ENCODE peak calls at places on chromosomes 11 and 22, in seven cellular contexts. V, Q, L, T, J, F and W are unnamed samples.

GRCh38 chr11:110479445-110480101 is 49.8 kb downstream of the FDX1 start:
- DNase-seq in V (no peak), Q (no peak), L (no peak), T (no peak), J (no peak), F (peak), W (no peak)

GRCh38 chr11:117716652-117717440 is 80.2 kb downstream of the DSCAML1 start:
- DNase-seq in V (no peak), Q (no peak), L (no peak), T (no peak), J (no peak), F (no peak), W (no peak)

GRCh38 chr11:73429121-73429740 is 53.0 kb downstream of the RELT start:
- DNase-seq in V (peak), Q (no peak), L (no peak), T (peak), J (no peak), F (no peak), W (no peak)

GRCh38 chr11:2781413-2782274 is 81.8 kb upstream of the KCNQ1OT1 start:
- DNase-seq in V (no peak), Q (no peak), L (peak), T (no peak), J (peak), F (no peak), W (no peak)

GRCh38 chr11:127470485-127470884 is 469.9 kb upstream of the KIRREL3 start:
- DNase-seq in V (no peak), Q (no peak), L (no peak), T (peak), J (no peak), F (no peak), W (no peak)

GRCh38 chr11:119375629-119376196 is 5.8 kb downstream of the USP2 start:
- DNase-seq in V (peak), Q (no peak), L (peak), T (peak), J (no peak), F (no peak), W (no peak)

GRCh38 chr11:126716456-126717083 is 284.0 kb downstream of the KIRREL3 start:
- DNase-seq in V (no peak), Q (no peak), L (no peak), T (peak), J (no peak), F (no peak), W (no peak)

GRCh38 chr11:11563193-11563592 is 58.6 kb downstream of the GALNT18 start:
- DNase-seq in V (no peak), Q (no peak), L (no peak), T (no peak), J (no peak), F (no peak), W (no peak)

GRCh38 chr22:43867839-43868652 is 5.7 kb upstream of the SULT4A1 start:
- DNase-seq in V (peak), Q (no peak), L (peak), T (peak), J (no peak), F (peak), W (no peak)

GRCh38 chr11:57493507-57494503 is 21.7 kb downstream of the SLC43A1 start:
- DNase-seq in V (no peak), Q (no peak), L (peak), T (no peak), J (no peak), F (no peak), W (no peak)

GRCh38 chr11:114091791-114092397 is 32.4 kb downstream of the ZBTB16 start:
- DNase-seq in V (no peak), Q (no peak), L (peak), T (no peak), J (no peak), F (no peak), W (no peak)

GRCh38 chr11:70324354-70325115 is 54.0 kb downstream of the PPFIA1 start:
- DNase-seq in V (no peak), Q (no peak), L (no peak), T (no peak), J (no peak), F (peak), W (no peak)

GRCh38 chr11:92180664-92181251 is 43.9 kb upstream of the FAT3 start:
- DNase-seq in V (peak), Q (no peak), L (no peak), T (peak), J (no peak), F (no peak), W (no peak)

GRCh38 chr11:77374611-77375031 is 73.1 kb upstream of the GDPD4 start:
- DNase-seq in V (no peak), Q (no peak), L (no peak), T (peak), J (no peak), F (no peak), W (no peak)

GRCh38 chr22:46810856-46811786 is 48.7 kb downstream of the TBC1D22A start:
- DNase-seq in V (no peak), Q (no peak), L (no peak), T (no peak), J (peak), F (no peak), W (no peak)

GRCh38 chr22:33163815-33164214 is 105.6 kb upstream of the SYN3 start:
- DNase-seq in V (no peak), Q (no peak), L (no peak), T (no peak), J (no peak), F (no peak), W (no peak)

GRCh38 chr11:7515544-7515943 is 1.7 kb downstream of the PPFIBP2 start:
- DNase-seq in V (no peak), Q (no peak), L (no peak), T (no peak), J (no peak), F (no peak), W (no peak)

GRCh38 chr11:31812392-31813241 is 1.5 kb upstream of the PAX6 start:
- DNase-seq in V (no peak), Q (no peak), L (peak), T (no peak), J (no peak), F (no peak), W (no peak)

GRCh38 chr11:133921026-133921425 is 35.7 kb downstream of the IGSF9B start:
- DNase-seq in V (no peak), Q (no peak), L (no peak), T (no peak), J (no peak), F (no peak), W (no peak)

GRCh38 chr11:128726464-128727139 is 32.7 kb downstream of the FLI1 start:
- DNase-seq in V (no peak), Q (no peak), L (no peak), T (no peak), J (no peak), F (peak), W (no peak)

GRCh38 chr11:105719073-105719846 is 109.4 kb downstream of the GRIA4 start:
- DNase-seq in V (peak), Q (peak), L (no peak), T (no peak), J (no peak), F (no peak), W (peak)

GRCh38 chr22:46185263-46185662 is 34.9 kb downstream of the PPARA start:
- DNase-seq in V (no peak), Q (no peak), L (no peak), T (no peak), J (no peak), F (peak), W (no peak)

GRCh38 chr11:134207538-134208239 is 16.1 kb downstream of the NCAPD3 start:
- DNase-seq in V (no peak), Q (no peak), L (peak), T (peak), J (no peak), F (peak), W (no peak)

GRCh38 chr22:29083576-29084566 is 11.0 kb downstream of the KREMEN1 start:
- DNase-seq in V (no peak), Q (no peak), L (no peak), T (peak), J (no peak), F (peak), W (no peak)

GRCh38 chr11:26134481-26135355 is 197.2 kb upstream of the ANO3 start:
- DNase-seq in V (no peak), Q (no peak), L (no peak), T (no peak), J (no peak), F (no peak), W (no peak)

GRCh38 chr11:103800406-103801114 is 235.9 kb upstream of the DDI1 start:
- DNase-seq in V (no peak), Q (no peak), L (no peak), T (no peak), J (no peak), F (no peak), W (no peak)

GRCh38 chr11:93727985-93728791 is 13.1 kb downstream of the TAF1D start:
- DNase-seq in V (peak), Q (no peak), L (no peak), T (no peak), J (no peak), F (peak), W (no peak)

GRCh38 chr22:21641417-21641794 is 696 bp upstream of the SDF2L1 start:
- DNase-seq in V (no peak), Q (no peak), L (peak), T (peak), J (no peak), F (peak), W (no peak)

GRCh38 chr11:105000797-105001196 is 22.2 kb downstream of the CASP5 start:
- DNase-seq in V (no peak), Q (no peak), L (no peak), T (no peak), J (no peak), F (no peak), W (no peak)

GRCh38 chr11:67416416-67417335 is 1.2 kb downstream of the CARNS1 start:
- DNase-seq in V (no peak), Q (no peak), L (no peak), T (no peak), J (no peak), F (peak), W (no peak)

GRCh38 chr11:65591939-65592814 is 3.4 kb downstream of the KCNK7 start:
- DNase-seq in V (no peak), Q (no peak), L (peak), T (no peak), J (no peak), F (no peak), W (no peak)